ENCODE peak calls at places on chromosomes 5 and 9, in seven cellular contexts. One of them, this sample, is unnamed.

GRCh38 chr5:154403776-154404387 is 41.9 kb upstream of the SAP30L start:
- DNase-seq in GM12865: no peak
- DNase-seq in left ventricle myocardium superior: no peak
- DNase-seq in NCI-H82: no peak
- DNase-seq in nephron progenitor cell: no peak
- DNase-seq in activated T-cell treated with anti-CD3 and anti-CD28 coated beads, Interleukin-2, amount 50 U/mL, for 24 hours: no peak
- DNase-seq in HuH-7: no peak
- DNase-seq in this sample: no peak

GRCh38 chr9:82560036-82560435 is 502.9 kb downstream of the RASEF start:
- DNase-seq in nephron progenitor cell: no peak
- DNase-seq in GM12865: no peak
- DNase-seq in NCI-H82: no peak
- DNase-seq in HuH-7: no peak
- DNase-seq in left ventricle myocardium superior: no peak
- DNase-seq in activated T-cell treated with anti-CD3 and anti-CD28 coated beads, Interleukin-2, amount 50 U/mL, for 24 hours: no peak
- DNase-seq in this sample: no peak

GRCh38 chr5:42858709-42859108 is 47.0 kb upstream of the SELENOP start:
- DNase-seq in HuH-7: no peak
- DNase-seq in GM12865: no peak
- DNase-seq in NCI-H82: no peak
- DNase-seq in nephron progenitor cell: no peak
- DNase-seq in activated T-cell treated with anti-CD3 and anti-CD28 coated beads, Interleukin-2, amount 50 U/mL, for 24 hours: no peak
- DNase-seq in left ventricle myocardium superior: no peak
- DNase-seq in this sample: no peak

GRCh38 chr9:126327016-126327749 is 554 bp downstream of the MVB12B start:
- DNase-seq in GM12865: no peak
- DNase-seq in left ventricle myocardium superior: peak
- DNase-seq in nephron progenitor cell: no peak
- DNase-seq in HuH-7: no peak
- DNase-seq in NCI-H82: peak
- DNase-seq in activated T-cell treated with anti-CD3 and anti-CD28 coated beads, Interleukin-2, amount 50 U/mL, for 24 hours: peak
- DNase-seq in this sample: no peak

GRCh38 chr5:1400936-1401335 is 44.3 kb downstream of the SLC6A3 start:
- DNase-seq in left ventricle myocardium superior: peak
- DNase-seq in GM12865: no peak
- DNase-seq in activated T-cell treated with anti-CD3 and anti-CD28 coated beads, Interleukin-2, amount 50 U/mL, for 24 hours: no peak
- DNase-seq in HuH-7: no peak
- DNase-seq in NCI-H82: no peak
- DNase-seq in nephron progenitor cell: no peak
- DNase-seq in this sample: no peak

GRCh38 chr9:110687497-110687896 is 18.9 kb downstream of the MUSK start:
- DNase-seq in left ventricle myocardium superior: no peak
- DNase-seq in NCI-H82: no peak
- DNase-seq in HuH-7: no peak
- DNase-seq in activated T-cell treated with anti-CD3 and anti-CD28 coated beads, Interleukin-2, amount 50 U/mL, for 24 hours: no peak
- DNase-seq in GM12865: no peak
- DNase-seq in nephron progenitor cell: no peak
- DNase-seq in this sample: no peak

GRCh38 chr5:91636351-91636750 is 253.2 kb upstream of the ARRDC3 start:
- DNase-seq in GM12865: no peak
- DNase-seq in NCI-H82: peak
- DNase-seq in nephron progenitor cell: no peak
- DNase-seq in left ventricle myocardium superior: no peak
- DNase-seq in activated T-cell treated with anti-CD3 and anti-CD28 coated beads, Interleukin-2, amount 50 U/mL, for 24 hours: no peak
- DNase-seq in HuH-7: no peak
- DNase-seq in this sample: no peak

GRCh38 chr9:77856615-77857014 is 175.0 kb downstream of the GNAQ start:
- DNase-seq in HuH-7: no peak
- DNase-seq in activated T-cell treated with anti-CD3 and anti-CD28 coated beads, Interleukin-2, amount 50 U/mL, for 24 hours: no peak
- DNase-seq in nephron progenitor cell: no peak
- DNase-seq in left ventricle myocardium superior: no peak
- DNase-seq in NCI-H82: no peak
- DNase-seq in GM12865: no peak
- DNase-seq in this sample: no peak

GRCh38 chr9:127370147-127370579 is 26.8 kb upstream of the SLC2A8 start:
- DNase-seq in activated T-cell treated with anti-CD3 and anti-CD28 coated beads, Interleukin-2, amount 50 U/mL, for 24 hours: no peak
- DNase-seq in nephron progenitor cell: no peak
- DNase-seq in HuH-7: no peak
- DNase-seq in NCI-H82: no peak
- DNase-seq in GM12865: no peak
- DNase-seq in left ventricle myocardium superior: no peak
- DNase-seq in this sample: no peak

GRCh38 chr5:134975078-134975715 is 7.5 kb downstream of the CATSPER3 start:
- DNase-seq in nephron progenitor cell: no peak
- DNase-seq in HuH-7: no peak
- DNase-seq in GM12865: peak
- DNase-seq in NCI-H82: peak
- DNase-seq in activated T-cell treated with anti-CD3 and anti-CD28 coated beads, Interleukin-2, amount 50 U/mL, for 24 hours: no peak
- DNase-seq in left ventricle myocardium superior: no peak
- DNase-seq in this sample: no peak

GRCh38 chr9:95506438-95506691 is 10.4 kb downstream of the PTCH1 start:
- DNase-seq in HuH-7: no peak
- DNase-seq in nephron progenitor cell: no peak
- DNase-seq in NCI-H82: peak
- DNase-seq in activated T-cell treated with anti-CD3 and anti-CD28 coated beads, Interleukin-2, amount 50 U/mL, for 24 hours: no peak
- DNase-seq in GM12865: peak
- DNase-seq in left ventricle myocardium superior: no peak
- DNase-seq in this sample: no peak

GRCh38 chr9:81626511-81626910 is 62.8 kb downstream of the TLE1 start:
- DNase-seq in nephron progenitor cell: no peak
- DNase-seq in NCI-H82: no peak
- DNase-seq in activated T-cell treated with anti-CD3 and anti-CD28 coated beads, Interleukin-2, amount 50 U/mL, for 24 hours: no peak
- DNase-seq in HuH-7: no peak
- DNase-seq in left ventricle myocardium superior: no peak
- DNase-seq in GM12865: no peak
- DNase-seq in this sample: no peak

GRCh38 chr9:1100945-1101344 is 50.8 kb downstream of the DMRT2 start:
- DNase-seq in left ventricle myocardium superior: peak
- DNase-seq in nephron progenitor cell: peak
- DNase-seq in HuH-7: peak
- DNase-seq in activated T-cell treated with anti-CD3 and anti-CD28 coated beads, Interleukin-2, amount 50 U/mL, for 24 hours: no peak
- DNase-seq in NCI-H82: peak
- DNase-seq in GM12865: peak
- DNase-seq in this sample: peak

GRCh38 chr5:68252678-68253520 is 37.3 kb downstream of the PIK3R1 start:
- DNase-seq in GM12865: peak
- DNase-seq in HuH-7: peak
- DNase-seq in nephron progenitor cell: peak
- DNase-seq in NCI-H82: peak
- DNase-seq in left ventricle myocardium superior: no peak
- DNase-seq in activated T-cell treated with anti-CD3 and anti-CD28 coated beads, Interleukin-2, amount 50 U/mL, for 24 hours: no peak
- DNase-seq in this sample: no peak

GRCh38 chr5:93246093-93246855 is 334.7 kb downstream of the NR2F1-AS1 start:
- DNase-seq in nephron progenitor cell: peak
- DNase-seq in left ventricle myocardium superior: no peak
- DNase-seq in NCI-H82: no peak
- DNase-seq in activated T-cell treated with anti-CD3 and anti-CD28 coated beads, Interleukin-2, amount 50 U/mL, for 24 hours: no peak
- DNase-seq in HuH-7: peak
- DNase-seq in GM12865: no peak
- DNase-seq in this sample: no peak

GRCh38 chr9:76213751-76214150 is 180.5 kb downstream of the RFK start:
- DNase-seq in left ventricle myocardium superior: no peak
- DNase-seq in HuH-7: no peak
- DNase-seq in GM12865: no peak
- DNase-seq in activated T-cell treated with anti-CD3 and anti-CD28 coated beads, Interleukin-2, amount 50 U/mL, for 24 hours: no peak
- DNase-seq in nephron progenitor cell: no peak
- DNase-seq in NCI-H82: no peak
- DNase-seq in this sample: no peak

GRCh38 chr9:133731876-133732321 is 6.3 kb downstream of the SARDH start:
- DNase-seq in NCI-H82: peak
- DNase-seq in nephron progenitor cell: peak
- DNase-seq in activated T-cell treated with anti-CD3 and anti-CD28 coated beads, Interleukin-2, amount 50 U/mL, for 24 hours: no peak
- DNase-seq in left ventricle myocardium superior: no peak
- DNase-seq in GM12865: peak
- DNase-seq in HuH-7: peak
- DNase-seq in this sample: no peak

This sample was measured in right atrium auricular region.